ENCODE peak calls at places on chromosomes 2 and 18, in ten cellular contexts. F is thyroid gland; X is CD8-positive, alpha-beta memory T cell; I is HCT116; N is CD8-positive, alpha-beta T cell; S is aorta; Z is GM23338; L is psoas muscle; E is cardiac muscle cell; J is transverse colon. D is an unnamed sample. For H3K4me1, the result is how much of the 10 kb centered on the place peaks cover.

GRCh38 chr18:48996901-48997463 is 46.2 kb upstream of the SMAD7 start:
- DNase-seq in F (peak), X (peak), I (peak), N (no peak), S (no peak), Z (no peak), L (peak), E (no peak), J (no peak), D (peak)

GRCh38 chr18:53944721-53945120 is 279.7 kb downstream of the MBD2 start:
- DNase-seq in F (no peak), X (peak), I (no peak), N (no peak), S (no peak), Z (peak), L (no peak), E (no peak), J (no peak), D (peak)

GRCh38 chr2:29632018-29632417 is 289.4 kb downstream of the ALK start:
- DNase-seq in F (no peak), X (no peak), I (no peak), N (no peak), S (no peak), Z (no peak), L (no peak), E (no peak), J (no peak), D (no peak)

GRCh38 chr2:151946856-151947523 is 118.8 kb upstream of the ARL5A start:
- DNase-seq in F (peak), X (peak), I (peak), N (peak), S (peak), Z (peak), L (no peak), E (peak), J (peak), D (peak)

GRCh38 chr2:128214866-128215460 is 103.7 kb downstream of the HS6ST1 start:
- DNase-seq in F (no peak), X (no peak), I (no peak), N (no peak), S (no peak), Z (no peak), L (no peak), E (no peak), J (no peak), D (no peak)

GRCh38 chr2:27448381-27448780 is 6.2 kb downstream of the KRTCAP3 start:
- DNase-seq in F (no peak), X (no peak), I (no peak), N (no peak), S (no peak), Z (no peak), L (no peak), E (no peak), J (no peak), D (no peak)

GRCh38 chr18:24400587-24400986 is 3.0 kb upstream of the OSBPL1A start:
- DNase-seq in F (no peak), X (no peak), I (no peak), N (no peak), S (no peak), Z (no peak), L (no peak), E (no peak), J (no peak), D (peak)

GRCh38 chr2:46196871-46197462 is 100.2 kb upstream of the EPAS1 start:
- DNase-seq in F (no peak), X (no peak), I (no peak), N (no peak), S (no peak), Z (no peak), L (no peak), E (no peak), J (no peak), D (no peak)

GRCh38 chr2:96760986-96761832 is 507 bp downstream of the CNNM4 start:
- DNase-seq in F (peak), X (peak), I (no peak), N (no peak), S (peak), Z (peak), L (no peak), E (no peak), J (peak), D (peak)

GRCh38 chr2:1581965-1582625 is 162.2 kb downstream of the PXDN start:
- DNase-seq in F (no peak), X (no peak), I (no peak), N (no peak), S (no peak), Z (no peak), L (peak), E (no peak), J (no peak), D (no peak)

GRCh38 chr2:149058936-149059335 is 20.4 kb downstream of the LYPD6B start:
- DNase-seq in F (no peak), X (no peak), I (no peak), N (no peak), S (no peak), Z (no peak), L (no peak), E (no peak), J (no peak), D (no peak)

GRCh38 chr2:10434885-10435419 is 13.2 kb downstream of the ODC1 start:
- DNase-seq in F (peak), X (peak), I (peak), N (peak), S (peak), Z (peak), L (peak), E (peak), J (peak), D (peak)

GRCh38 chr18:48889115-48889941 is 61.4 kb downstream of the SMAD7 start:
- DNase-seq in F (peak), X (no peak), I (no peak), N (no peak), S (peak), Z (peak), L (peak), E (peak), J (no peak), D (peak)

GRCh38 chr2:173028671-173029070 is 47.0 kb upstream of the MAP3K20 start:
- DNase-seq in F (no peak), X (no peak), I (no peak), N (no peak), S (no peak), Z (no peak), L (no peak), E (no peak), J (no peak), D (no peak)

GRCh38 chr2:3324036-3324386 is 53.6 kb downstream of the EIPR1 start:
- DNase-seq in F (no peak), X (no peak), I (no peak), N (no peak), S (no peak), Z (no peak), L (no peak), E (no peak), J (no peak), D (no peak)

GRCh38 chr2:123500346-123500745 is 524.7 kb upstream of the CNTNAP5 start:
- DNase-seq in F (no peak), X (no peak), I (no peak), N (no peak), S (no peak), Z (no peak), L (no peak), E (no peak), J (no peak), D (no peak)

GRCh38 chr2:96353606-96354095 is 18.1 kb downstream of the NCAPH start:
- DNase-seq in F (no peak), X (no peak), I (no peak), N (no peak), S (no peak), Z (no peak), L (no peak), E (no peak), J (no peak), D (no peak)

GRCh38 chr18:48563027-48563426 is 24.2 kb downstream of the CTIF start:
- DNase-seq in F (no peak), X (no peak), I (no peak), N (no peak), S (no peak), Z (no peak), L (no peak), E (no peak), J (no peak), D (no peak)

GRCh38 chr2:212173331-212173730 is 365.3 kb downstream of the ERBB4 start:
- DNase-seq in F (no peak), X (no peak), I (no peak), N (no peak), S (no peak), Z (no peak), L (no peak), E (no peak), J (no peak), D (no peak)

DNA sequence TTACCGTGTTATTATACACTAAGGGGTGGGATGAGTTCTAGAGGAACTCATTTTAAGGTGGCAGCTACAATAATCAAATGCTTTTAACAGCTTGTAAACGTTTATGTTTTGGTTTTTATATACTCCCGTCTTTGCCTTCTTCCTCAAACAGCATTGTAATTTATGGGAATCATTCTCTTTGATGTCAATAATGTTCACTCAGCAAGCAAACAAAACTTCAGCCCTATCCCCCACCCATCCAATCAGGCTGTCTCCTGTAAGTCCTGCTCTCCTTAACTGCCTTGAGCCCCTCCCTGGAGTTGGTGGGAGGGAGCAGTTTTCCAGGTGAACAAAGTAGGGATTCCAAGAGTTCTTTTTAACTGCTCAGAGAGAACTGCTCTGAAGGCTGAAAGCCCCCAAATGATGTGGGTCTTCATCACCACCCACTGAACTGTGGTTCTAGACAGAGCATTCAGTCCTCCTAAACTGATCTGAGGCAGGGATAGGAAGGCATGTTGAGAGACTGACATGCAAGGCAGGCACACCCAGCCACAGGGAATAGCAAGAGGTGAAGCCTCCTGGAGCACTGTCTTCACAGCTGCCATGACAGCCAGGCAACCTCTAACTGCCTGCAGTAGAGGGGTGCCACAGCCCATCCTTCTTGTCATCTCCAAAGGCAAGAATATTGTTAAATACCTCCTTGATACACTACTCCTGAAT is 17.5 kb downstream of the MYO5B start:
- DNase-seq in F (no peak), X (no peak), I (no peak), N (no peak), S (no peak), Z (peak), L (no peak), E (no peak), J (peak), D (no peak)
- H3K4me1 ChIP-seq in F (under half), X (under half), I (under half), N (under half), S (under half), Z (under half), L (under half), E (under half), J (under half), D (under half)

DNA sequence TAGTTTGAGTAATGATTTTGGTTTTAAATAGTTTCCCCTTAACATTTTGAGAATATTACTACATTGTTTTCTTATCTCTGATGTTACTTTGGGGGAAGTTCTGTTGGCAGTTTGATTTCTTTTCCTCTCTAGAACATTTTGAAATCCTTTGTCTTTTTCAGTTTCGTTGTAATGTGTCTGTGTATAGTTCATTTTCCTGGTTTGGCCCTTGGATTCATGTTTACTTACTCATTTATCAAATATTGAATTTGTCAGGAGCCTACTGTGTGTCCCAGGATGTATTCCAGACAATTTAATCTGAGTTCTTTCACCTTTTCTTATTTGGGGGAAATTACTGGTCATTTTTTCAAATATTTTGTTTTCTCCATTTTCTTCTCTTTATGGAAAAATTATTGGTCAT is 16.7 kb downstream of the ANKRD12 start:
- DNase-seq in F (no peak), X (no peak), I (no peak), N (no peak), S (no peak), Z (no peak), L (no peak), E (no peak), J (no peak), D (no peak)
- H3K4me1 ChIP-seq in F (under half), X (half or more), I (under half), N (under half), S (under half), Z (under half), L (half or more), E (under half), J (half or more), D (under half)

GRCh38 chr2:159133795-159134194 is 152.7 kb downstream of the WDSUB1 start:
- DNase-seq in F (no peak), X (no peak), I (no peak), N (no peak), S (no peak), Z (no peak), L (no peak), E (no peak), J (no peak), D (no peak)
- H3K4me1 ChIP-seq in F (half or more), X (under half), I (under half), N (under half), S (under half), Z (under half), L (under half), E (half or more), J (half or more), D (under half)

GRCh38 chr2:177161741-177162440 is 50.7 kb upstream of the HNRNPA3 start:
- DNase-seq in F (no peak), X (no peak), I (no peak), N (no peak), S (no peak), Z (peak), L (no peak), E (peak), J (no peak), D (peak)

GRCh38 chr2:177164131-177164530 is 48.5 kb upstream of the HNRNPA3 start:
- DNase-seq in F (no peak), X (no peak), I (no peak), N (no peak), S (no peak), Z (no peak), L (no peak), E (no peak), J (no peak), D (no peak)

GRCh38 chr2:177165731-177166711 is 46.6 kb upstream of the HNRNPA3 start:
- DNase-seq in F (no peak), X (peak), I (no peak), N (no peak), S (peak), Z (no peak), L (no peak), E (no peak), J (peak), D (peak)

GRCh38 chr2:177165103-177165583 is 47.5 kb upstream of the HNRNPA3 start:
- DNase-seq in F (no peak), X (peak), I (no peak), N (no peak), S (peak), Z (no peak), L (no peak), E (no peak), J (peak), D (no peak)

GRCh38 chr2:177164584-177165052 is 48.0 kb upstream of the HNRNPA3 start:
- DNase-seq in F (peak), X (peak), I (peak), N (peak), S (peak), Z (peak), L (peak), E (peak), J (peak), D (peak)
- H3K4me1 ChIP-seq in F (under half), X (under half), I (under half), N (under half), S (under half), Z (under half), L (under half), E (under half), J (under half), D (under half)

DNA sequence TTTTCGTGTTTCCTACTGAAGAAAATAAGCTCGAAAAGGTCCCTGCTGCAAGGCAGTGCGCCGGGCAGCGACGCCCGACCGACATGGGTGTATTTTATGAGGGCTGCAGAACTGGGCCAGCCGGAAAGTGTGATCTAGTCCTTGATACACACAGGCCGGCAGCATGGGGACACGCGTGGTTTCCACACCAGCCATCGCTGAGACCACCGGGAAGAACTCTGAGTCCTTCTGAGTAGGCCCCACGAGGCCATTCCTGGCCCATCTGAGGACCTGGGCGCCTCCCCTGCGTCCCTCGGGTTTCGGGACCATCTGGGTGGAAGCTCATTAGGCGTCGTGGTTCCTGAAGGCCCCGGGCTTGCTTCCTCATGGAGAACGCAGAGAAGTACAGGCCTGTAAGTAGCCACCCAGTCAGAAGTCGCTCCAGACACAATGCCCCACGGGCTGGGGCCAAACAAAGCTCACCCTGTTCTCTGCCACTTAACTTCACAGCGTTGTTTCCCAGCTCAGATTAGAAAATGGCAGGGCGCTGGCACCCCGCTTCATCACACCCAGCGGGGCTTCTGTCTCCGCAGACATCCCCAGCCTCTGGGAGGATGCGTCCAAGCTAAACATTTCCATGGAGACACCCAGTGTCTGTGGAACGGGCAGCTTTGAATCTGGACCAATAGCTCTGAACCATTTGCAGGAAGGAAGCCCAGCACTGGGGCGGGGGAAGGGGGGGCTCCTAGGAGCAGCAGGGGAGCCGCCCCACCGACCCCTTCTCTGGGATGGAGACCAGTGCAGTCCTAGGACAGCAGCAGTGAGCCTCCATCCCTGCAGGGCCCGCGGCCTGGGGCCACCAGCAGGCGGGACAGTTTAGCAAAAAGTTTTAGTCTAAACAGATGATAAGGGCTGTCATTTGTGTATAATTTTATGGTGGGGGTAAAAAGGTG is 2.4 kb downstream of the NFATC1 start:
- DNase-seq in F (no peak), X (no peak), I (no peak), N (no peak), S (peak), Z (no peak), L (peak), E (no peak), J (no peak), D (no peak)
- H3K4me1 ChIP-seq in F (under half), X (under half), I (under half), N (under half), S (under half), Z (under half), L (under half), E (under half), J (half or more), D (under half)

D was measured in HAP-1.